ENCODE peak calls at places on chromosomes 1 and 21, in five cellular contexts. One of them, this sample, is unnamed. For H3K4me1 and H3K36me3, the result is how much of the 10 kb centered on the place peaks cover.

GRCh38 chr1:93143136-93143535 is 37.1 kb downstream of the TMED5 start:
- DNase-seq in cardiac muscle cell: no peak
- DNase-seq in lower lobe of right lung: no peak
- DNase-seq in adrenal gland: no peak
- DNase-seq in stomach: no peak
- DNase-seq in this sample: no peak

GRCh38 chr1:78493456-78493855 is 2.7 kb downstream of the PTGFR start:
- DNase-seq in cardiac muscle cell: peak
- DNase-seq in lower lobe of right lung: no peak
- DNase-seq in adrenal gland: no peak
- DNase-seq in stomach: no peak
- DNase-seq in this sample: no peak

GRCh38 chr1:46480959-46481646 is 8.5 kb upstream of the DMBX1 start:
- DNase-seq in cardiac muscle cell: peak
- DNase-seq in lower lobe of right lung: no peak
- DNase-seq in adrenal gland: no peak
- DNase-seq in stomach: no peak
- DNase-seq in this sample: no peak

GRCh38 chr21:26788783-26789182 is 56.4 kb downstream of the ADAMTS1 start:
- DNase-seq in cardiac muscle cell: peak
- DNase-seq in lower lobe of right lung: no peak
- DNase-seq in adrenal gland: peak
- DNase-seq in stomach: no peak
- DNase-seq in this sample: no peak

GRCh38 chr1:40919475-40920011 is 57.4 kb upstream of the CITED4 start:
- DNase-seq in cardiac muscle cell: no peak
- DNase-seq in lower lobe of right lung: no peak
- DNase-seq in adrenal gland: no peak
- DNase-seq in stomach: peak
- DNase-seq in this sample: no peak

GRCh38 chr1:71231751-71232150 is 150.9 kb upstream of the ZRANB2 start:
- DNase-seq in cardiac muscle cell: peak
- DNase-seq in lower lobe of right lung: no peak
- DNase-seq in adrenal gland: no peak
- DNase-seq in stomach: no peak
- DNase-seq in this sample: no peak

GRCh38 chr1:31718519-31718918 is 14.7 kb upstream of the COL16A1 start:
- DNase-seq in cardiac muscle cell: no peak
- DNase-seq in lower lobe of right lung: no peak
- DNase-seq in adrenal gland: no peak
- DNase-seq in stomach: no peak
- DNase-seq in this sample: no peak

GRCh38 chr1:9538669-9539164 is 548 bp upstream of the SLC25A33 start:
- DNase-seq in cardiac muscle cell: no peak
- DNase-seq in lower lobe of right lung: peak
- DNase-seq in adrenal gland: no peak
- DNase-seq in stomach: no peak
- DNase-seq in this sample: no peak

GRCh38 chr1:40383488-40384412 is 10.2 kb downstream of the SMAP2 start:
- DNase-seq in cardiac muscle cell: peak
- DNase-seq in lower lobe of right lung: no peak
- DNase-seq in adrenal gland: no peak
- DNase-seq in stomach: peak
- DNase-seq in this sample: no peak

GRCh38 chr1:245188350-245188749 is 33.6 kb downstream of the KIF26B start:
- DNase-seq in cardiac muscle cell: no peak
- DNase-seq in lower lobe of right lung: no peak
- DNase-seq in adrenal gland: no peak
- DNase-seq in stomach: no peak
- DNase-seq in this sample: no peak

GRCh38 chr1:220966473-220966872 is 87.2 kb downstream of the HLX start:
- DNase-seq in cardiac muscle cell: no peak
- DNase-seq in lower lobe of right lung: no peak
- DNase-seq in adrenal gland: no peak
- DNase-seq in stomach: no peak
- DNase-seq in this sample: no peak

GRCh38 chr1:220966874-220967631 is 87.8 kb downstream of the HLX start:
- DNase-seq in cardiac muscle cell: no peak
- DNase-seq in lower lobe of right lung: no peak
- DNase-seq in adrenal gland: no peak
- DNase-seq in stomach: no peak
- DNase-seq in this sample: no peak

GRCh38 chr1:220956861-220957605 is 77.8 kb downstream of the HLX start:
- DNase-seq in cardiac muscle cell: peak
- DNase-seq in lower lobe of right lung: no peak
- DNase-seq in adrenal gland: peak
- DNase-seq in stomach: no peak
- DNase-seq in this sample: no peak

GRCh38 chr1:220958234-220958633 is 79.0 kb downstream of the HLX start:
- DNase-seq in cardiac muscle cell: no peak
- DNase-seq in lower lobe of right lung: no peak
- DNase-seq in adrenal gland: no peak
- DNase-seq in stomach: no peak
- DNase-seq in this sample: no peak

DNA sequence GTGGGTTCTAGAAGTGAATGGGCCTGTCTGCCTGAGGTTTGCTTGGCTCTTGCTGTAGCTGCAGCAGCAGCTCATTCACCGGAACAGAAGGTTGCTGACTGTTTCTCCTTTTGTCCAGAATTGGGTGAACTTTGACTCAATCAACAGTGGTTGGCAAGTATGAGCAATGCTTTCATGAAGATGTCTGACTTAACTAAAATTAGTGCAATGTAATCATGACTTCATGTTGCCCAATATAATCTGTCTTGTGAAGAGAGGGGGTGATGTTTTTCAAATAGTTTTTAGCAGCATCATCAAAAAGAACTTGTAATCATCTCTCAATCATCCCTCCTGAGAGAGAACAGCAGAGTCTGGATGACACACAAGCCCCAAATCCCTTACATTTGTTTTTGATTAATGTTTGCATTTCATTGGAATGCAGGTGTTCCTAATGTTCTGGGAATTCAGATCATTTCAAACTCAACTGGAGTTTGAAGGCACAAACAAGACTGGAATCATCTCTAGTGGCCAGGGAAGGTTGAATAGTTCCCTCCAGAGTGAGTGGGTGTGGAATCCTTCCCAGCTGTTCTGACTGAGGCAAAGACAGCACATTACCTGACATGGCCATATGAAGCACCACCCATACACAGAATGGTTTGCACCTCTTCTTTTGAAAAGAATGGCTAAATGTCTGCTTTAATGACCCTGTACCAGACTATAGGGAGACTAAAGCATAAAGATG is 82.9 kb downstream of the HLX start:
- DNase-seq in cardiac muscle cell: peak
- DNase-seq in lower lobe of right lung: no peak
- DNase-seq in adrenal gland: peak
- DNase-seq in stomach: no peak
- DNase-seq in this sample: no peak
- H3K4me1 ChIP-seq in cardiac muscle cell: under half
- H3K4me1 ChIP-seq in lower lobe of right lung: under half
- H3K4me1 ChIP-seq in adrenal gland: under half
- H3K4me1 ChIP-seq in stomach: under half
- H3K4me1 ChIP-seq in this sample: under half

GRCh38 chr1:161706483-161707347 is at the start of gene FCRLA:
- DNase-seq in cardiac muscle cell: peak
- DNase-seq in lower lobe of right lung: no peak
- DNase-seq in adrenal gland: no peak
- DNase-seq in stomach: no peak
- DNase-seq in this sample: no peak
- H3K4me3 ChIP-seq in cardiac muscle cell: no peak
- H3K4me3 ChIP-seq in lower lobe of right lung: no peak
- H3K4me3 ChIP-seq in adrenal gland: no peak
- H3K4me3 ChIP-seq in stomach: no peak
- H3K4me3 ChIP-seq in this sample: no peak

GRCh38 chr1:42784547-42784945 is 245 bp upstream of the TMEM269 start:
- DNase-seq in cardiac muscle cell: no peak
- DNase-seq in lower lobe of right lung: no peak
- DNase-seq in adrenal gland: no peak
- DNase-seq in stomach: no peak
- DNase-seq in this sample: no peak

GRCh38 chr1:42784946-42785693 is at the start of gene TMEM269:
- DNase-seq in cardiac muscle cell: peak
- DNase-seq in lower lobe of right lung: peak
- DNase-seq in adrenal gland: no peak
- DNase-seq in stomach: peak
- DNase-seq in this sample: peak

GRCh38 chr1:42786097-42786496 is 1.3 kb downstream of the TMEM269 start:
- DNase-seq in cardiac muscle cell: no peak
- DNase-seq in lower lobe of right lung: no peak
- DNase-seq in adrenal gland: no peak
- DNase-seq in stomach: no peak
- DNase-seq in this sample: no peak

GRCh38 chr1:42780176-42780575 is 4.6 kb upstream of the TMEM269 start:
- DNase-seq in cardiac muscle cell: no peak
- DNase-seq in lower lobe of right lung: no peak
- DNase-seq in adrenal gland: no peak
- DNase-seq in stomach: no peak
- DNase-seq in this sample: no peak

GRCh38 chr1:42783092-42783491 is 1.7 kb upstream of the TMEM269 start:
- DNase-seq in cardiac muscle cell: no peak
- DNase-seq in lower lobe of right lung: no peak
- DNase-seq in adrenal gland: no peak
- DNase-seq in stomach: no peak
- DNase-seq in this sample: no peak
- H3K36me3 ChIP-seq in cardiac muscle cell: under half
- H3K36me3 ChIP-seq in lower lobe of right lung: under half
- H3K36me3 ChIP-seq in adrenal gland: under half
- H3K36me3 ChIP-seq in stomach: under half
- H3K36me3 ChIP-seq in this sample: under half

DNA sequence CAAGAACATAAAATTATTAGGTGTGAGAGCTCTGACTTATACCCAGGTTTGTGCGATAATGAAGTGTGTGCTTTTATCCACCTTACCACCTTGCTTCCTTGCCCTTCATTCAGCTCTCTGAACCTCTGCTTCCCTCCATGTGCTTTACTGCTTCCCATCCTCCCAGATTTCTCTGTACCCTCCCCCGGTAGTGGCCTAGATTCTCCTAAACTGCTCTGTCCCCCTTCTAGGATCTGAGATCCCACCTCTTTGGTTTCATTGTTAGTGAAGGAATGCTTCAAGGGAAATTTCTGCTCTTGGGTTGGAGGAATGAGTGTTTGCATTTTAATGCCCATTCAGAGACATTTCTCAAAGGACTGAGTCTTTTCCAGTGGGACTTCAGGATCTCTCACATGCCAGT is 159.5 kb downstream of the ST6GALNAC3 start:
- DNase-seq in cardiac muscle cell: no peak
- DNase-seq in lower lobe of right lung: no peak
- DNase-seq in adrenal gland: no peak
- DNase-seq in stomach: no peak
- DNase-seq in this sample: no peak
- H3K4me1 ChIP-seq in cardiac muscle cell: under half
- H3K4me1 ChIP-seq in lower lobe of right lung: under half
- H3K4me1 ChIP-seq in adrenal gland: under half
- H3K4me1 ChIP-seq in stomach: under half
- H3K4me1 ChIP-seq in this sample: under half

GRCh38 chr1:54404263-54404662 is 1.9 kb downstream of the SSBP3 start:
- DNase-seq in cardiac muscle cell: no peak
- DNase-seq in lower lobe of right lung: no peak
- DNase-seq in adrenal gland: no peak
- DNase-seq in stomach: no peak
- DNase-seq in this sample: no peak
- H3K4me3 ChIP-seq in cardiac muscle cell: peak
- H3K4me3 ChIP-seq in lower lobe of right lung: peak
- H3K4me3 ChIP-seq in adrenal gland: peak
- H3K4me3 ChIP-seq in stomach: peak
- H3K4me3 ChIP-seq in this sample: peak

GRCh38 chr21:31667639-31668038 is 8.1 kb downstream of the SOD1 start:
- DNase-seq in cardiac muscle cell: no peak
- DNase-seq in lower lobe of right lung: no peak
- DNase-seq in adrenal gland: no peak
- DNase-seq in stomach: no peak
- DNase-seq in this sample: no peak
- H3K36me3 ChIP-seq in cardiac muscle cell: under half
- H3K36me3 ChIP-seq in lower lobe of right lung: half or more
- H3K36me3 ChIP-seq in adrenal gland: under half
- H3K36me3 ChIP-seq in stomach: half or more
- H3K36me3 ChIP-seq in this sample: under half

GRCh38 chr1:6584126-6585080 is 4.6 kb downstream of the ZBTB48 start:
- DNase-seq in cardiac muscle cell: no peak
- DNase-seq in lower lobe of right lung: no peak
- DNase-seq in adrenal gland: no peak
- DNase-seq in stomach: no peak
- DNase-seq in this sample: no peak

GRCh38 chr1:6586404-6586816 is 6.6 kb downstream of the ZBTB48 start:
- DNase-seq in cardiac muscle cell: no peak
- DNase-seq in lower lobe of right lung: no peak
- DNase-seq in adrenal gland: no peak
- DNase-seq in stomach: no peak
- DNase-seq in this sample: no peak

GRCh38 chr1:6587261-6588005 is 7.6 kb downstream of the ZBTB48 start:
- DNase-seq in cardiac muscle cell: no peak
- DNase-seq in lower lobe of right lung: no peak
- DNase-seq in adrenal gland: peak
- DNase-seq in stomach: peak
- DNase-seq in this sample: no peak

GRCh38 chr1:6585081-6585722 is 5.4 kb downstream of the ZBTB48 start:
- DNase-seq in cardiac muscle cell: no peak
- DNase-seq in lower lobe of right lung: no peak
- DNase-seq in adrenal gland: no peak
- DNase-seq in stomach: no peak
- DNase-seq in this sample: no peak

DNA sequence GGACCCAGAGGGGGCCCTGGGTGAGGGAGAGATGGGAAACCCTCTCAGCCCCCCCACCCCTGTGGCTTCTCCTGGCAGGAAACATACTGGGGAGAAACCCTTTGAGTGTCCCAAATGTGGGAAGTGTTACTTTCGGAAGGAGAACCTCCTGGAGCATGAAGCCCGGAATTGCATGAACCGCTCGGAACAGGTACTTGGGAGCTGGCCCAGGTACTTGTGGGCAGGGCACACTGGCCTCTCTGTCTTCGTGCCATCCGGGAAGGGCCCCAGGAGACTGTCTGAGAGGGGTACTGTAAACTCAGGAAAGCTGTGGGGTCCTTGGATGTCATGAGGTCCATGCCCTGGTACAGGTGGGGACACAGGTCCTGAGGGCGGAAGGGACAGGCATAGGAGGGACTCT is 6.0 kb downstream of the ZBTB48 start:
- DNase-seq in cardiac muscle cell: no peak
- DNase-seq in lower lobe of right lung: no peak
- DNase-seq in adrenal gland: no peak
- DNase-seq in stomach: no peak
- DNase-seq in this sample: no peak
- H3K4me1 ChIP-seq in cardiac muscle cell: under half
- H3K4me1 ChIP-seq in lower lobe of right lung: under half
- H3K4me1 ChIP-seq in adrenal gland: under half
- H3K4me1 ChIP-seq in stomach: half or more
- H3K4me1 ChIP-seq in this sample: under half

This sample was measured in naive thymus-derived CD4-positive, alpha-beta T cell.